ENCODE peak calls at places on chromosome 3, in eight cellular contexts. M is Daoy; Z is psoas muscle; H is stimulated activated CD4-positive, alpha-beta T cell treated with anti-CD3 and anti-CD28 coated beads, Interleukin-15, amount 100 ng/mL, for 1 hour; O is NCI-H446 treated with DMSO at 0.1 percent for 48 hours; D is mesendoderm; K is GM04504; V is NCI-H2081. R is an unnamed sample.

GRCh38 chr3:67685499-67685898 is 31.1 kb upstream of the SUCLG2 start:
- DNase-seq in Z (no peak), M (no peak), O (no peak), V (no peak), D (no peak), K (no peak), H (no peak), R (no peak)

GRCh38 chr3:151382671-151383070 is 1.9 kb downstream of the P2RY12 start:
- DNase-seq in H (no peak), D (no peak), V (no peak), O (no peak), K (no peak), Z (no peak), M (no peak), R (no peak)

GRCh38 chr3:70550723-70551319 is 238.4 kb upstream of the MDFIC2 start:
- DNase-seq in O (no peak), Z (peak; percentile 65), D (peak; percentile 36), M (peak; percentile 56), V (peak; percentile 20), H (peak; percentile 62), K (peak; percentile 29), R (peak; percentile 42)

GRCh38 chr3:12993623-12994356 is 79.4 kb downstream of the IQSEC1 start:
- DNase-seq in O (no peak), H (no peak), D (peak; percentile 63), Z (peak; percentile 47), K (no peak), V (no peak), M (no peak), R (no peak)

GRCh38 chr3:131933665-131934064 is 101.1 kb downstream of the CPNE4 start:
- DNase-seq in Z (no peak), O (no peak), K (no peak), H (no peak), V (no peak), M (no peak), D (no peak), R (no peak)

GRCh38 chr3:9750556-9751411 is 1.0 kb downstream of the OGG1 start:
- DNase-seq in H (no peak), V (no peak), K (no peak), D (no peak), Z (no peak), O (no peak), M (peak; percentile 19), R (no peak)

GRCh38 chr3:45546636-45547201 is 47.8 kb upstream of the LIMD1 start:
- DNase-seq in D (peak; percentile 53), Z (peak; percentile 45), H (no peak), V (no peak), M (no peak), K (no peak), O (no peak), R (no peak)

GRCh38 chr3:3991598-3991997 is 192.4 kb downstream of the LRRN1 start:
- DNase-seq in K (no peak), V (no peak), H (no peak), D (no peak), O (no peak), Z (no peak), M (no peak), R (no peak)

GRCh38 chr3:112302061-112302830 is 8.2 kb upstream of the SLC9C1 start:
- DNase-seq in D (peak; percentile 81), V (no peak), K (no peak), M (no peak), Z (no peak), O (no peak), H (no peak), R (no peak)

GRCh38 chr3:125143538-125143937 is 69.0 kb downstream of the SLC12A8 start:
- DNase-seq in Z (no peak), O (no peak), D (no peak), H (no peak), V (no peak), M (no peak), K (no peak), R (no peak)

GRCh38 chr3:10085738-10086137 is 22.3 kb downstream of the FANCD2OS start:
- DNase-seq in K (no peak), D (no peak), O (no peak), M (no peak), Z (no peak), V (no peak), H (no peak), R (no peak)

GRCh38 chr3:124768812-124769211 is 38.6 kb downstream of the UMPS start:
- DNase-seq in Z (no peak), K (no peak), H (no peak), O (no peak), V (peak; percentile 21), M (peak; percentile 41), D (peak; percentile 60), R (peak; percentile 65)

GRCh38 chr3:193572426-193572908 is 17.8 kb upstream of the ATP13A4 start:
- DNase-seq in Z (peak; percentile 37), D (peak; percentile 79), M (peak; percentile 74), O (peak; percentile 54), H (no peak), V (peak; percentile 84), K (peak; percentile 24), R (peak; percentile 83)

GRCh38 chr3:187735837-187736236 is 9.4 kb downstream of the BCL6 start:
- DNase-seq in H (no peak), D (no peak), K (no peak), Z (no peak), O (no peak), M (peak; percentile 11), V (no peak), R (no peak)

GRCh38 chr3:136836511-136837156 is 17.7 kb downstream of the SLC35G2 start:
- DNase-seq in K (no peak), Z (no peak), M (no peak), V (no peak), O (peak; percentile 97), D (no peak), H (no peak), R (no peak)

GRCh38 chr3:49132437-49133225 is at the start of gene LAMB2:
- DNase-seq in O (no peak), M (peak; percentile 70), V (peak; percentile 29), D (peak; percentile 97), H (no peak), K (peak; percentile 73), Z (peak; percentile 81), R (peak; percentile 65)

GRCh38 chr3:64220161-64220560 is 5.1 kb downstream of the PRICKLE2 start:
- DNase-seq in Z (no peak), V (no peak), D (no peak), H (no peak), M (peak; percentile 47), O (peak; percentile 31), K (no peak), R (peak; percentile 48)

GRCh38 chr3:15708882-15709677 is 88.7 kb downstream of the ANKRD28 start:
- DNase-seq in M (no peak), Z (no peak), K (peak; percentile 14), H (no peak), O (no peak), D (no peak), V (no peak), R (no peak)

GRCh38 chr3:15476378-15476777 is 45.1 kb downstream of the COLQ start:
- DNase-seq in Z (no peak), D (no peak), O (no peak), K (peak; percentile 10), H (no peak), V (no peak), M (no peak), R (peak; percentile 13)

GRCh38 chr3:4532535-4533112 is 39.5 kb downstream of the ITPR1 start:
- DNase-seq in D (peak; percentile 47), O (peak; percentile 19), Z (no peak), M (no peak), H (no peak), V (no peak), K (no peak), R (no peak)

GRCh38 chr3:134082582-134082981 is 52.9 kb upstream of the SLCO2A1 start:
- DNase-seq in M (no peak), O (no peak), Z (no peak), H (no peak), K (no peak), V (no peak), D (no peak), R (no peak)

GRCh38 chr3:129493206-129493605 is 35.2 kb upstream of the RHO start:
- DNase-seq in O (no peak), K (no peak), V (no peak), D (no peak), H (no peak), M (no peak), Z (no peak), R (no peak)

GRCh38 chr3:144018776-144019175 is 47.2 kb downstream of the DIPK2A start:
- DNase-seq in V (no peak), H (no peak), M (no peak), Z (no peak), K (peak; percentile 46), D (no peak), O (no peak), R (peak; percentile 58)

GRCh38 chr3:50479523-50479922 is 23.9 kb downstream of the CACNA2D2 start:
- DNase-seq in K (no peak), H (no peak), Z (no peak), V (no peak), D (no peak), M (no peak), O (no peak), R (no peak)

GRCh38 chr3:154242766-154243165 is 81.5 kb downstream of the DHX36 start:
- DNase-seq in Z (no peak), V (no peak), K (no peak), M (no peak), H (no peak), O (no peak), D (peak; percentile 93), R (no peak)

GRCh38 chr3:4865714-4866113 is 113.5 kb upstream of the BHLHE40 start:
- DNase-seq in K (no peak), O (no peak), M (no peak), Z (no peak), H (no peak), V (no peak), D (no peak), R (no peak)

GRCh38 chr3:66854752-66855151 is 143.4 kb upstream of the KBTBD8 start:
- DNase-seq in Z (no peak), K (no peak), O (no peak), V (no peak), H (no peak), D (no peak), M (no peak), R (no peak)

GRCh38 chr3:101784850-101785613 is 6.0 kb downstream of the NXPE3 start:
- DNase-seq in Z (no peak), O (no peak), K (no peak), H (no peak), D (no peak), V (no peak), M (no peak), R (no peak)

GRCh38 chr3:46669191-46669999 is 24.1 kb downstream of the ALS2CL start:
- DNase-seq in D (no peak), H (no peak), Z (no peak), K (no peak), V (no peak), M (no peak), O (no peak), R (no peak)